ENCODE peak calls at places on chromosomes 6 and 20, in seven cellular contexts. O is neural crest cell; Q is heart left ventricle; T is HAP-1; V is SHP77 treated with DMSO at 0.1 percent for 48 hours; A is T-helper 17 cell; W is activated CD8-positive, alpha-beta T cell treated with anti-CD3 and anti-CD28 coated beads for 36 hours. I is an unnamed sample.

GRCh38 chr6:126542052-126542451 is 202.1 kb downstream of the CENPW start:
- DNase-seq in W (no peak), V (no peak), T (no peak), Q (no peak), O (no peak), A (no peak), I (no peak)

GRCh38 chr20:54221383-54221782 is 13.5 kb downstream of the PFDN4 start:
- DNase-seq in W (peak), V (no peak), T (no peak), Q (no peak), A (no peak), O (no peak), I (no peak)

GRCh38 chr20:49385471-49385870 is 97.0 kb downstream of the KCNB1 start:
- DNase-seq in O (no peak), W (peak), T (peak), V (no peak), Q (no peak), A (no peak), I (no peak)

GRCh38 chr6:122352958-122353357 is 46.5 kb upstream of the HSF2 start:
- DNase-seq in A (no peak), T (no peak), W (no peak), V (no peak), O (no peak), Q (no peak), I (no peak)

GRCh38 chr6:156060013-156060412 is 604.4 kb upstream of the NOX3 start:
- DNase-seq in Q (no peak), V (no peak), A (no peak), T (no peak), W (peak), O (no peak), I (no peak)

GRCh38 chr6:37020426-37021211 is 15.2 kb downstream of the FGD2 start:
- DNase-seq in V (no peak), Q (no peak), W (no peak), T (no peak), O (no peak), A (no peak), I (no peak)

GRCh38 chr20:5402903-5403531 is 86.3 kb upstream of the PROKR2 start:
- DNase-seq in V (no peak), Q (no peak), A (no peak), O (peak), T (peak), W (peak), I (no peak)

GRCh38 chr20:1473821-1474220 is 7.2 kb upstream of the NSFL1C start:
- DNase-seq in A (no peak), O (no peak), V (no peak), Q (no peak), T (no peak), W (no peak), I (no peak)

GRCh38 chr6:139029470-139030210 is 1.1 kb downstream of the ABRACL start:
- DNase-seq in V (no peak), W (peak), O (peak), T (peak), A (no peak), Q (peak), I (no peak)

GRCh38 chr20:19406371-19406770 is 193.9 kb downstream of the SLC24A3 start:
- DNase-seq in A (no peak), O (no peak), W (no peak), V (no peak), Q (no peak), T (no peak), I (no peak)